ENCODE peak calls at places on chromosomes 5 and 9, in six cellular contexts. One of them, this sample, is unnamed.

GRCh38 chr9:107732781-107733529 is 243.4 kb upstream of the KLF4 start:
- DNase-seq in GM12891: no peak
- DNase-seq in K562: no peak
- DNase-seq in HepG2: no peak
- DNase-seq in GM12878: no peak
- DNase-seq in H1: no peak
- DNase-seq in this sample: no peak

GRCh38 chr5:54725391-54726280 is 208.1 kb downstream of the SNX18 start:
- DNase-seq in GM12891: no peak
- DNase-seq in HepG2: no peak
- DNase-seq in H1: no peak
- DNase-seq in K562: no peak
- DNase-seq in GM12878: no peak
- DNase-seq in this sample: no peak

GRCh38 chr5:42718591-42718990 is 38.0 kb upstream of the CCDC152 start:
- DNase-seq in H1: no peak
- DNase-seq in K562: no peak
- DNase-seq in GM12878: peak; percentile 32
- DNase-seq in GM12891: peak; percentile 4
- DNase-seq in HepG2: no peak
- DNase-seq in this sample: no peak

GRCh38 chr9:18379073-18379811 is 94.7 kb upstream of the ADAMTSL1 start:
- DNase-seq in GM12891: no peak
- DNase-seq in HepG2: no peak
- DNase-seq in K562: no peak
- DNase-seq in H1: peak; percentile 25
- DNase-seq in GM12878: no peak
- DNase-seq in this sample: no peak

GRCh38 chr9:100436566-100436965 is 9.6 kb downstream of the MSANTD3 start:
- DNase-seq in K562: no peak
- DNase-seq in GM12878: no peak
- DNase-seq in GM12891: no peak
- DNase-seq in HepG2: no peak
- DNase-seq in H1: no peak
- DNase-seq in this sample: no peak

GRCh38 chr9:111980398-111980797 is 83.8 kb downstream of the UGCG start:
- DNase-seq in H1: no peak
- DNase-seq in HepG2: no peak
- DNase-seq in K562: no peak
- DNase-seq in GM12878: no peak
- DNase-seq in GM12891: no peak
- DNase-seq in this sample: no peak

GRCh38 chr5:83567741-83568530 is 96.4 kb downstream of the VCAN start:
- DNase-seq in H1: no peak
- DNase-seq in K562: no peak
- DNase-seq in GM12891: no peak
- DNase-seq in HepG2: peak; percentile 6
- DNase-seq in GM12878: no peak
- DNase-seq in this sample: no peak

GRCh38 chr9:38423939-38424843 is at the start of gene IGFBPL1:
- DNase-seq in GM12878: no peak
- DNase-seq in GM12891: peak; percentile 36
- DNase-seq in K562: peak; percentile 36
- DNase-seq in H1: no peak
- DNase-seq in HepG2: no peak
- DNase-seq in this sample: no peak

GRCh38 chr5:113524927-113525326 is 11.4 kb downstream of the YTHDC2 start:
- DNase-seq in GM12891: no peak
- DNase-seq in HepG2: no peak
- DNase-seq in GM12878: no peak
- DNase-seq in H1: no peak
- DNase-seq in K562: no peak
- DNase-seq in this sample: no peak

GRCh38 chr9:125654121-125654520 is 52.9 kb downstream of the MAPKAP1 start:
- DNase-seq in HepG2: no peak
- DNase-seq in GM12891: no peak
- DNase-seq in GM12878: no peak
- DNase-seq in H1: peak; percentile 51
- DNase-seq in K562: no peak
- DNase-seq in this sample: no peak

GRCh38 chr5:137372386-137373160 is 126.6 kb downstream of the SPOCK1 start:
- DNase-seq in HepG2: no peak
- DNase-seq in K562: no peak
- DNase-seq in GM12891: no peak
- DNase-seq in H1: no peak
- DNase-seq in GM12878: no peak
- DNase-seq in this sample: no peak

GRCh38 chr9:97516111-97516510 is 14.6 kb downstream of the TMOD1 start:
- DNase-seq in H1: no peak
- DNase-seq in HepG2: no peak
- DNase-seq in K562: no peak
- DNase-seq in GM12878: no peak
- DNase-seq in GM12891: no peak
- DNase-seq in this sample: no peak

GRCh38 chr5:179115307-179115706 is 55.1 kb downstream of the ZNF354C start:
- DNase-seq in GM12878: no peak
- DNase-seq in K562: no peak
- DNase-seq in GM12891: no peak
- DNase-seq in H1: no peak
- DNase-seq in HepG2: no peak
- DNase-seq in this sample: no peak

GRCh38 chr9:129108805-129109370 is 1.7 kb downstream of the CRAT start:
- DNase-seq in HepG2: no peak
- DNase-seq in H1: no peak
- DNase-seq in K562: no peak
- DNase-seq in GM12891: no peak
- DNase-seq in GM12878: no peak
- DNase-seq in this sample: no peak

GRCh38 chr5:40401965-40402364 is 277.8 kb upstream of the PTGER4 start:
- DNase-seq in K562: no peak
- DNase-seq in GM12878: no peak
- DNase-seq in GM12891: no peak
- DNase-seq in HepG2: no peak
- DNase-seq in H1: no peak
- DNase-seq in this sample: no peak

GRCh38 chr9:35552837-35553236 is 52.2 kb upstream of the TESK1 start:
- DNase-seq in K562: no peak
- DNase-seq in H1: no peak
- DNase-seq in HepG2: no peak
- DNase-seq in GM12891: no peak
- DNase-seq in GM12878: no peak
- DNase-seq in this sample: no peak

GRCh38 chr9:87080512-87081225 is 133.4 kb upstream of the GAS1 start:
- DNase-seq in HepG2: no peak
- DNase-seq in K562: no peak
- DNase-seq in H1: no peak
- DNase-seq in GM12891: no peak
- DNase-seq in GM12878: no peak
- DNase-seq in this sample: no peak

GRCh38 chr5:133059621-133060020 is 7.8 kb downstream of the HSPA4 start:
- DNase-seq in K562: no peak
- DNase-seq in HepG2: no peak
- DNase-seq in GM12878: no peak
- DNase-seq in GM12891: no peak
- DNase-seq in H1: no peak
- DNase-seq in this sample: no peak

GRCh38 chr5:91007780-91008402 is 375.2 kb downstream of the ARRDC3 start:
- DNase-seq in HepG2: peak; percentile 44
- DNase-seq in H1: no peak
- DNase-seq in GM12878: no peak
- DNase-seq in GM12891: no peak
- DNase-seq in K562: no peak
- DNase-seq in this sample: no peak

GRCh38 chr9:79651251-79651795 is 79.6 kb downstream of the TLE4 start:
- DNase-seq in K562: no peak
- DNase-seq in GM12878: no peak
- DNase-seq in H1: no peak
- DNase-seq in HepG2: no peak
- DNase-seq in GM12891: no peak
- DNase-seq in this sample: no peak

GRCh38 chr5:122076023-122076422 is 2.0 kb downstream of the LOX start:
- DNase-seq in HepG2: peak; percentile 88
- DNase-seq in H1: no peak
- DNase-seq in K562: no peak
- DNase-seq in GM12878: no peak
- DNase-seq in GM12891: no peak
- DNase-seq in this sample: no peak

GRCh38 chr5:132098621-132099020 is 25.0 kb downstream of the CSF2 start:
- DNase-seq in GM12891: no peak
- DNase-seq in GM12878: no peak
- DNase-seq in K562: no peak
- DNase-seq in H1: no peak
- DNase-seq in HepG2: no peak
- DNase-seq in this sample: no peak

DNA sequence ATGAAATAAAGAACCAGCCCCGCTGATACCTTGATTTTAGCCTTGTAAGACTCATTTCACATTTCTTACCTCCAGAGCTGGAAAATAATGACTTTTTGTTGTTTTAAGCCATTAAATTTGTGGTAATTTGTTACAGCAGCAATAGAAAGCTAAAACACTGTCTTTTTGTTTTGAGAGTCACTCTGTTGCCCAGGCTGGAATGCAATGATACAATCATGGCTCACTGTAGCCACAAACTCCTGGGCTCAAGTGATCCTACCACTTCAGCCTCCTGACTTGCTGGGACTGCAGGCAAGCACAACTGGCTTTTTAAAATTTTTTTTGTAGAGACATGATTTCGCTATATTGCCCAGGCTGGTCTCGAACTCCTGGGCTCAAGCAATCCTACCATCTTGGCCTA is 34.7 kb upstream of the MYO10 start:
- DNase-seq in GM12891: no peak
- DNase-seq in H1: no peak
- DNase-seq in GM12878: no peak
- DNase-seq in K562: no peak
- DNase-seq in HepG2: no peak
- DNase-seq in this sample: no peak
- TF ChIP-seq TAF1 in GM12891: no peak
- TF ChIP-seq TAF1 in H1: no peak
- TF ChIP-seq TAF1 in GM12878: no peak
- TF ChIP-seq TAF1 in K562: no peak
- TF ChIP-seq TAF1 in HepG2: no peak
- TF ChIP-seq TAF1 in this sample: no peak

GRCh38 chr9:127968717-127969383 is 11.9 kb downstream of the EEIG1 start:
- DNase-seq in K562: no peak
- DNase-seq in GM12891: no peak
- DNase-seq in H1: no peak
- DNase-seq in HepG2: no peak
- DNase-seq in GM12878: no peak
- DNase-seq in this sample: no peak
- TF ChIP-seq POLR2A in K562: no peak
- TF ChIP-seq POLR2A in GM12891: no peak
- TF ChIP-seq POLR2A in H1: no peak
- TF ChIP-seq POLR2A in HepG2: no peak
- TF ChIP-seq POLR2A in GM12878: no peak
- TF ChIP-seq POLR2A in this sample: no peak

GRCh38 chr5:148805323-148806290 is 20.8 kb upstream of the ADRB2 start:
- DNase-seq in GM12891: no peak
- DNase-seq in K562: peak; percentile 52
- DNase-seq in HepG2: no peak
- DNase-seq in H1: no peak
- DNase-seq in GM12878: peak; percentile 79
- DNase-seq in this sample: no peak
- TF ChIP-seq TAF1 in GM12891: no peak
- TF ChIP-seq TAF1 in K562: no peak
- TF ChIP-seq TAF1 in HepG2: no peak
- TF ChIP-seq TAF1 in H1: no peak
- TF ChIP-seq TAF1 in GM12878: no peak
- TF ChIP-seq TAF1 in this sample: no peak

DNA sequence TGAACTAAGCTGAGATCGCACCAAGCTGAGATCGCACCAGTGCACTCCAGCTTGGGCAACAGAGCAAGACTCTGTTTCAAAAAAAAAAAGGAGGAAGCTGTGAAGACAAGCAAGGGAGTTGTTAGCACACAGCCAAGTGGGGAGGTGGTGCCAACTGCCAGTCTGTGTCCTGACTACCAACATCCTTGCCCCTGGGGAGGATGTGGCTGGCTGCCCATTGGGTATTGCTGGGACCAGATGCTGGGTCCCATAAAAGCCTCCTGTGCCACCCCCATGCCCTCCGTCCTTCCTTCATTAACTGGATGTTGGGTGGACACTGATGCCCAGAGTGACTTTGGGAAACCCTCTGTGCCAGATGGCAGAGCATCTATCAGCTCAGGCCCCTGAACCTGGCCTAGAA is 157.1 kb upstream of the COL5A1 start:
- DNase-seq in GM12878: no peak
- DNase-seq in GM12891: no peak
- DNase-seq in H1: no peak
- DNase-seq in K562: no peak
- DNase-seq in HepG2: no peak
- DNase-seq in this sample: no peak
- TF ChIP-seq POLR2A in GM12878: no peak
- TF ChIP-seq POLR2A in GM12891: no peak
- TF ChIP-seq POLR2A in H1: no peak
- TF ChIP-seq POLR2A in K562: no peak
- TF ChIP-seq POLR2A in HepG2: no peak
- TF ChIP-seq POLR2A in this sample: no peak

DNA sequence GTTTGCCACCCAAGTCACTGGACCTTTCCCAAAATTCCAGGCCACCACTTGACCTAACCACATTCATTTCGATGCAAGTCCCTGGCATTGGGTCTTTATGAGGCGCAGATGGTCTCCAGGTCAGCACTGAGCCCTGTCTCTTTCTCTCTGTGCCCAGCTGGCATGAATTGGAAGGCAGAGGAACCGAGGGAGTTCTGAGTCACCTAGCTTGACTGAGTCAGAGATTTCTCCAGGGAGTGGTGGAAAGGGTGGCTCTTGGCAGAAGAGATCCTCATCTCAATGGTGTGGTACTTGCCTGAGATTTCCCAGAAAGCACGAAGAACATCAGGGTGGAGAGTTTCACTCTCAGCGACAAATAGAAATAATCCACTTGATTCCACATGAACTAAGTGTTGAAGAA is 43.8 kb downstream of the WDR36 start:
- DNase-seq in K562: no peak
- DNase-seq in HepG2: no peak
- DNase-seq in GM12891: no peak
- DNase-seq in GM12878: no peak
- DNase-seq in H1: no peak
- DNase-seq in this sample: no peak
- TF ChIP-seq TAF1 in K562: no peak
- TF ChIP-seq TAF1 in HepG2: no peak
- TF ChIP-seq TAF1 in GM12891: no peak
- TF ChIP-seq TAF1 in GM12878: no peak
- TF ChIP-seq TAF1 in H1: no peak
- TF ChIP-seq TAF1 in this sample: no peak

This sample was measured in GM12892.